ENCODE peak calls at places on chromosome 18, in four cellular contexts. S, T, Y and I are unnamed samples.

GRCh38 chr18:7683753-7684152 is 116.6 kb downstream of the PTPRM start:
- DNase-seq in S (no peak), T (peak), Y (no peak), I (no peak)

GRCh38 chr18:59266876-59267510 is 6.3 kb downstream of the RAX start:
- DNase-seq in S (no peak), T (no peak), Y (no peak), I (no peak)

GRCh38 chr18:5890261-5890605 is 5.1 kb downstream of the TMEM200C start:
- DNase-seq in S (no peak), T (no peak), Y (peak), I (no peak)

GRCh38 chr18:79911009-79911870 is 40.2 kb downstream of the SLC66A2 start:
- DNase-seq in S (no peak), T (no peak), Y (no peak), I (no peak)

GRCh38 chr18:63869851-63870250 is 17.7 kb upstream of the SERPINB2 start:
- DNase-seq in S (no peak), T (no peak), Y (no peak), I (no peak)

GRCh38 chr18:64103979-64104378 is 44.9 kb downstream of the LINC00305 start:
- DNase-seq in S (peak), T (peak), Y (peak), I (no peak)

GRCh38 chr18:37484893-37485834 is 80.4 kb downstream of the CELF4 start:
- DNase-seq in S (peak), T (peak), Y (no peak), I (peak)

GRCh38 chr18:31040982-31041345 is 1.6 kb downstream of the DSC3 start:
- DNase-seq in S (no peak), T (peak), Y (no peak), I (peak)

GRCh38 chr18:35153609-35154273 is 87.1 kb upstream of the ZNF397 start:
- DNase-seq in S (no peak), T (no peak), Y (no peak), I (no peak)

GRCh38 chr18:7221424-7222155 is 9.3 kb upstream of the LRRC30 start:
- DNase-seq in S (peak), T (peak), Y (peak), I (peak)

GRCh38 chr18:63040788-63041410 is 278.7 kb downstream of the BCL2 start:
- DNase-seq in S (no peak), T (no peak), Y (no peak), I (no peak)

GRCh38 chr18:12944724-12945123 is 3.1 kb upstream of the SEH1L start:
- DNase-seq in S (no peak), T (no peak), Y (no peak), I (no peak)

GRCh38 chr18:49725809-49726514 is 87.4 kb downstream of the ACAA2 start:
- DNase-seq in S (peak), T (peak), Y (peak), I (peak)

GRCh38 chr18:11852048-11852341 is 782 bp downstream of the CHMP1B start:
- DNase-seq in S (no peak), T (no peak), Y (no peak), I (no peak)

GRCh38 chr18:26963292-26963691 is 97.8 kb upstream of the AQP4 start:
- DNase-seq in S (no peak), T (no peak), Y (no peak), I (no peak)

GRCh38 chr18:616380-616995 is 19.7 kb downstream of the CLUL1 start:
- DNase-seq in S (peak), T (no peak), Y (peak), I (no peak)

GRCh38 chr18:42784612-42785011 is 330.9 kb downstream of the RIT2 start:
- DNase-seq in S (no peak), T (no peak), Y (no peak), I (no peak)

GRCh38 chr18:8299054-8299708 is 310.1 kb upstream of the RAB12 start:
- DNase-seq in S (no peak), T (no peak), Y (peak), I (no peak)

GRCh38 chr18:12659904-12660605 is 2.1 kb upstream of the SPIRE1 start:
- DNase-seq in S (peak), T (peak), Y (peak), I (peak)

GRCh38 chr18:2881490-2882195 is 34.8 kb downstream of the EMILIN2 start:
- DNase-seq in S (no peak), T (no peak), Y (no peak), I (no peak)

GRCh38 chr18:57624988-57625387 is 3.4 kb upstream of the NARS1 start:
- DNase-seq in S (no peak), T (no peak), Y (no peak), I (no peak)

GRCh38 chr18:5628512-5629255 is 84.9 kb upstream of the EPB41L3 start:
- DNase-seq in S (no peak), T (peak), Y (no peak), I (peak)

GRCh38 chr18:40464032-40464431 is 1491.0 kb upstream of the PIK3C3 start:
- DNase-seq in S (no peak), T (no peak), Y (no peak), I (no peak)

GRCh38 chr18:61546598-61546997 is 213.4 kb downstream of the CDH20 start:
- DNase-seq in S (no peak), T (no peak), Y (no peak), I (no peak)

GRCh38 chr18:58128286-58129018 is 84.4 kb downstream of the NEDD4L start:
- DNase-seq in S (no peak), T (no peak), Y (peak), I (no peak)

GRCh38 chr18:54116541-54117257 is 107.8 kb downstream of the MBD2 start:
- DNase-seq in S (no peak), T (no peak), Y (no peak), I (no peak)

GRCh38 chr18:45232058-45232457 is 383.2 kb upstream of the SLC14A2 start:
- DNase-seq in S (no peak), T (no peak), Y (no peak), I (no peak)

GRCh38 chr18:39346916-39347315 is 1781.3 kb upstream of the CELF4 start:
- DNase-seq in S (no peak), T (no peak), Y (no peak), I (no peak)

GRCh38 chr18:35029770-35030169 is 11.4 kb upstream of the MAPRE2 start:
- DNase-seq in S (no peak), T (no peak), Y (no peak), I (no peak)

GRCh38 chr18:9536354-9537152 is 61.2 kb downstream of the RALBP1 start:
- DNase-seq in S (no peak), T (no peak), Y (no peak), I (no peak)

GRCh38 chr18:9539938-9540337 is 64.6 kb downstream of the RALBP1 start:
- DNase-seq in S (no peak), T (no peak), Y (no peak), I (no peak)

GRCh38 chr18:9535430-9535972 is 60.2 kb downstream of the RALBP1 start:
- DNase-seq in S (no peak), T (no peak), Y (peak), I (no peak)

GRCh38 chr18:9539283-9539682 is 64.0 kb downstream of the RALBP1 start:
- DNase-seq in S (no peak), T (no peak), Y (no peak), I (no peak)

GRCh38 chr18:9537638-9538037 is 62.3 kb downstream of the RALBP1 start:
- DNase-seq in S (no peak), T (no peak), Y (no peak), I (no peak)
- TF ChIP-seq SP1 in S (no peak), T (no peak), Y (no peak), I (no peak)

GRCh38 chr18:22106536-22107292 is 62.7 kb upstream of the GATA6 start:
- DNase-seq in S (peak), T (no peak), Y (peak), I (no peak)

GRCh38 chr18:22110482-22110924 is 58.9 kb upstream of the GATA6 start:
- DNase-seq in S (peak), T (peak), Y (no peak), I (no peak)

GRCh38 chr18:22112215-22112614 is 57.2 kb upstream of the GATA6 start:
- DNase-seq in S (no peak), T (no peak), Y (no peak), I (no peak)

GRCh38 chr18:22109535-22109934 is 59.9 kb upstream of the GATA6 start:
- DNase-seq in S (no peak), T (no peak), Y (no peak), I (no peak)

DNA sequence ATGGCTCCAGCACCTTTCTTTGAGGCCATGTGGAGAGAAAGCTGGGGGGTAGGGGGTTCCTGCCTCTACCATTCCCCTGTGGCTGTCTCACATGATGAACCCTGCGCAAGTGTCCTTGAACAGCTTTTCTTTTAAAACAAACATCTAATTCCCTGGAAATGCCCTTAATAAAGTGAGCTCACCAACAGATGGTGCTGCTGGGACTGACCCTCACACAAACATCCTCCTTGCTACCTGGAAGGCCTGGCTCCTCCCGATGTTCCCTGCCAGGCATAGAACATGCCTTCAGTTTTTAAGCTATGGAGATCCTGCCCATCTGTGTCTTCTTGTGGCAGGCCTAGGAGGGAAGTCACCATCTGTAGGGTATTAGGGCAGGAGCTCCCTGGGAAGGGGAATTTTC is 60.7 kb upstream of the GATA6 start:
- DNase-seq in S (peak), T (peak), Y (peak), I (peak)
- TF ChIP-seq ELF4 in S (no peak), T (no peak), Y (no peak), I (no peak)

GRCh38 chr18:46632401-46633089 is 24.5 kb downstream of the LOXHD1 start:
- DNase-seq in S (peak), T (no peak), Y (no peak), I (no peak)
- TF ChIP-seq SP1 in S (no peak), T (no peak), Y (no peak), I (no peak)

DNA sequence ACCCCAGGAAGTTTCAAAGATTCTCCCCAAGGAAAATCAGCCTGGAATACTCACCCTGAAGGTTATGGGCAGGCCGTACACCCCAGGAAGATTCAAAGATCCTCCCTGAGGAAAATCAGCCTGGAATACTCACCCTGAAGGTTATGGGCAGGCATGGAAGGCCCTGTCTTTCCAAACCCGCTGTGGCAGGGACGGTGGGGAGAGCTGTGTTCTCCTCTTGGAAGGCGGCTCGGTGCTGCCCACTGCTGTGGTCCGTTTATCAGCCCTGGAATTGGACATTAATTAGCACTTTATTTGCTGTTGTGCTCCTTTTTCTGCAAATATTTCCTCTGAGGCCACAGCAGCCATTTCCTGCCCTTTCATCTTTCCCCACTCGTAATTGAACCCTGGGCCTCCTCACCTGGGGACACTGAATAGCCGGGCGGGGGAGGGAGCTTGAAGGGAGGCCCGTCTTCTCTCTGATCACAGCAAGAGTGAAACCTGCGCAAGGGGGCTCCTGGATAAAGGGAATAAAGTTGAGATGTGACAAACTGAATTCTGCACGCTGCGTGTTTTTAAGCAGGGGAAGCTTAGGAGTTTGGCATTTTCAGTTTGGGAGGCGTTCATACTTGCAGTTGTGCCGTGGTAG is 308.7 kb upstream of the SALL3 start:
- DNase-seq in S (no peak), T (no peak), Y (no peak), I (no peak)
- TF ChIP-seq ELF4 in S (no peak), T (no peak), Y (no peak), I (no peak)

GRCh38 chr18:77145364-77145901 is 12.8 kb upstream of the MBP start:
- DNase-seq in S (no peak), T (no peak), Y (no peak), I (no peak)

GRCh38 chr18:77147418-77147852 is 14.9 kb upstream of the MBP start:
- DNase-seq in S (no peak), T (no peak), Y (no peak), I (no peak)

GRCh38 chr18:77146249-77147080 is 13.9 kb upstream of the MBP start:
- DNase-seq in S (no peak), T (no peak), Y (no peak), I (no peak)

GRCh38 chr18:77151791-77152517 is 19.4 kb upstream of the MBP start:
- DNase-seq in S (no peak), T (no peak), Y (no peak), I (no peak)

DNA sequence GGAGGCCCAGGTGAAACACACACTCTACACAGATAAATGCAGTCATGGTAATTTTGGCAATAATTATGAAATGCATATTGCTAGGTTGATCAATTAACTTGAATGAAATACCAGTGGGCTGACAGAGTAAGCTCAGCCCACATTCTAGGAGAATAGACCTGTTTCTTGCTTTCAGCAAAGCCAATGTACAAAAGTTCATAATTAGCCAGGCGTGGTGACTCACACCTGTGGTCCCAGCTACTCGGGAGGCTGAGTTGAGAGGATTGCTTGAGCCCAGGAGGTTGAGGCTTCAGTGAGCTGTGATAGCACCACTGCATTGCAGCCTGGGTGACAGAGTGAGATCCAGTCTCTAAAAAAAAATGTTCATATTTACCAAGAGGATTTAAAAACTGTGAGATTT is 15.7 kb upstream of the MBP start:
- DNase-seq in S (no peak), T (no peak), Y (no peak), I (no peak)
- TF ChIP-seq SP1 in S (no peak), T (no peak), Y (no peak), I (no peak)

GRCh38 chr18:51867767-51868166 is 472.2 kb upstream of the DCC start:
- DNase-seq in S (peak), T (no peak), Y (no peak), I (no peak)
- TF ChIP-seq ELF4 in S (no peak), T (no peak), Y (no peak), I (no peak)

GRCh38 chr18:75810481-75810880 is 383.0 kb upstream of the SMIM21 start:
- DNase-seq in S (no peak), T (no peak), Y (no peak), I (no peak)

GRCh38 chr18:75811156-75811555 is 383.7 kb upstream of the SMIM21 start:
- DNase-seq in S (no peak), T (no peak), Y (no peak), I (no peak)

DNA sequence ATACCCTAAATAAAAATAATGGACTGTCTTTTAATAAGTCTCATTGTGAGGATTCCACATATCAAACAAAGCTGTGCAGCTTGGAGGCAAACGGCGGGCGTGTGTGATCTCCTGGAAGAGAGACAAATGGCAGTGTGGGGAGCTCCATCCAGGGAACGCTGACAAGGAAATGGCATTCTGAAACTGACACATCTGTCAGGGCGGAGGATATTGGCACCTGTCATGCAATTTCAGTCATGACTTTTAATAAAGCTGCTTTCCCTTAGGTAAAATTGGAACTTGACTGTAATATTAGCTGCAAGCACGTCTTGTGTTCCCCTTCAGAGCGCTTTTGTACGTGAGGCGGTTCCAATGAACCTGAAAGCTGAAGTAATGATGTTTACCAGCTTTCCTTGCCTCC is 381.9 kb upstream of the SMIM21 start:
- DNase-seq in S (no peak), T (no peak), Y (no peak), I (no peak)
- TF ChIP-seq SP1 in S (no peak), T (no peak), Y (no peak), I (no peak)